ENCODE peak calls at places on chromosomes 5 and 9, in five cellular contexts. P is sigmoid colon; D is stimulated activated CD8-positive, alpha-beta memory T cell treated with anti-CD3 and anti-CD28 coated beads, Interleukin-4, amount 100 ng/mL, for 1 hour; Y is nucleus accumbens; C is globus pallidus. L is an unnamed sample.

GRCh38 chr9:136951541-136952353 is at the start of gene LCN12:
- DNase-seq in C (no peak), P (no peak), D (no peak), Y (no peak), L (no peak)

GRCh38 chr5:10288600-10289213 is 19.0 kb downstream of the CMBL start:
- DNase-seq in C (no peak), D (no peak), P (no peak), Y (no peak), L (no peak)

GRCh38 chr9:96486351-96487029 is 36.5 kb downstream of the HABP4 start:
- DNase-seq in P (peak; percentile 83), C (no peak), D (no peak), Y (no peak), L (peak; percentile 43)

GRCh38 chr9:70587143-70587710 is 172.8 kb upstream of the KLF9 start:
- DNase-seq in C (no peak), P (peak; percentile 77), D (no peak), Y (no peak), L (no peak)

GRCh38 chr9:134818591-134818990 is 62.0 kb upstream of the FCN2 start:
- DNase-seq in D (no peak), P (no peak), Y (no peak), C (no peak), L (no peak)

GRCh38 chr9:114745879-114746550 is 59.8 kb downstream of the TNFSF15 start:
- DNase-seq in P (no peak), D (no peak), Y (no peak), C (no peak), L (no peak)

GRCh38 chr5:38515648-38516047 is 40.8 kb downstream of the LIFR start:
- DNase-seq in D (no peak), C (no peak), P (no peak), Y (no peak), L (peak; percentile 19)

GRCh38 chr5:164617290-164617689 is 1111.9 kb downstream of the MAT2B start:
- DNase-seq in D (no peak), C (no peak), P (no peak), Y (no peak), L (no peak)

GRCh38 chr5:99900302-99900811 is 634.8 kb upstream of the FAM174A start:
- DNase-seq in P (no peak), C (no peak), D (no peak), Y (no peak), L (no peak)

GRCh38 chr5:120532835-120533234 is 68.7 kb downstream of the PRR16 start:
- DNase-seq in P (no peak), Y (no peak), C (no peak), D (no peak), L (no peak)

GRCh38 chr5:1409386-1410110 is 35.7 kb downstream of the SLC6A3 start:
- DNase-seq in P (peak; percentile 52), C (no peak), Y (no peak), D (no peak), L (no peak)

GRCh38 chr5:115831163-115831768 is 10.1 kb downstream of the ATG12 start:
- DNase-seq in Y (no peak), P (no peak), C (peak; percentile 39), D (no peak), L (peak; percentile 53)

GRCh38 chr9:88990721-88991065 is 575 bp upstream of the S1PR3 start:
- DNase-seq in D (no peak), C (no peak), P (no peak), Y (no peak), L (no peak)

GRCh38 chr9:115786321-115786720 is 367.3 kb upstream of the PAPPA start:
- DNase-seq in C (no peak), P (no peak), D (no peak), Y (no peak), L (no peak)

GRCh38 chr5:35098214-35098613 is 50.5 kb upstream of the AGXT2 start:
- DNase-seq in C (no peak), D (no peak), P (no peak), Y (no peak), L (no peak)

GRCh38 chr5:179486596-179487051 is 63.7 kb upstream of the RUFY1 start:
- DNase-seq in P (no peak), D (no peak), C (no peak), Y (no peak), L (no peak)

GRCh38 chr9:113158446-113158845 is 7.6 kb downstream of the SLC31A2 start:
- DNase-seq in P (no peak), Y (no peak), D (no peak), C (no peak), L (no peak)

GRCh38 chr9:38263534-38263933 is 129.0 kb upstream of the ALDH1B1 start:
- DNase-seq in P (no peak), C (no peak), Y (no peak), D (no peak), L (no peak)

GRCh38 chr5:172932313-172933017 is 26.8 kb upstream of the RPL26L1 start:
- DNase-seq in C (peak; percentile 27), P (peak; percentile 91), D (peak; percentile 44), Y (peak; percentile 41), L (peak; percentile 54)

GRCh38 chr5:97489010-97489840 is 306.2 kb upstream of the RIOK2 start:
- DNase-seq in C (no peak), P (no peak), Y (no peak), D (no peak), L (no peak)

GRCh38 chr9:31188496-31188895 is 1195.9 kb upstream of the ACO1 start:
- DNase-seq in P (no peak), C (no peak), Y (no peak), D (no peak), L (no peak)

GRCh38 chr5:32889078-32889477 is 178.0 kb downstream of the NPR3 start:
- DNase-seq in Y (no peak), D (no peak), P (no peak), C (no peak), L (no peak)

GRCh38 chr9:98995059-98995665 is 51.5 kb downstream of the COL15A1 start:
- DNase-seq in C (peak; percentile 38), D (no peak), P (peak; percentile 91), Y (no peak), L (peak; percentile 55)

GRCh38 chr5:175520321-175520720 is 42.0 kb downstream of the SFXN1 start:
- DNase-seq in Y (no peak), D (no peak), C (no peak), P (no peak), L (no peak)

GRCh38 chr5:169804861-169805260 is 167.8 kb downstream of the DOCK2 start:
- DNase-seq in P (no peak), Y (no peak), C (no peak), D (no peak), L (no peak)